ENCODE peak calls at places on chromosome 5, in five cellular contexts. M, B, A, T and S are unnamed samples.

GRCh38 chr5:89208392-89208791 is 325.4 kb upstream of the MEF2C start:
- DNase-seq in M (no peak), B (no peak), A (no peak), T (no peak), S (no peak)

GRCh38 chr5:134097221-134097620 is 17.3 kb upstream of the TCF7 start:
- DNase-seq in M (no peak), B (no peak), A (no peak), T (no peak), S (no peak)

GRCh38 chr5:97100486-97100885 is 41.9 kb downstream of the LIX1 start:
- DNase-seq in M (no peak), B (no peak), A (no peak), T (no peak), S (no peak)

GRCh38 chr5:99878830-99879229 is 656.3 kb upstream of the FAM174A start:
- DNase-seq in M (no peak), B (no peak), A (no peak), T (no peak), S (no peak)

GRCh38 chr5:119176785-119177184 is 105.9 kb downstream of the DMXL1 start:
- DNase-seq in M (no peak), B (no peak), A (no peak), T (no peak), S (no peak)

GRCh38 chr5:1385395-1386273 is 40.7 kb upstream of the CLPTM1L start:
- DNase-seq in M (peak; percentile 55), B (peak; percentile 81), A (peak; percentile 89), T (no peak), S (peak; percentile 80)

GRCh38 chr5:96404191-96404867 is 28.7 kb downstream of the PCSK1 start:
- DNase-seq in M (no peak), B (no peak), A (no peak), T (no peak), S (no peak)

GRCh38 chr5:137280656-137281055 is 218.5 kb downstream of the SPOCK1 start:
- DNase-seq in M (peak; percentile 24), B (no peak), A (no peak), T (no peak), S (no peak)

GRCh38 chr5:104186100-104186499 is 623.5 kb upstream of the NUDT12 start:
- DNase-seq in M (peak; percentile 29), B (peak; percentile 58), A (peak; percentile 37), T (peak; percentile 10), S (no peak)

GRCh38 chr5:90289837-90290236 is 119.7 kb downstream of the CETN3 start:
- DNase-seq in M (no peak), B (no peak), A (no peak), T (no peak), S (no peak)

GRCh38 chr5:74325866-74326265 is 314.7 kb downstream of the ENC1 start:
- DNase-seq in M (no peak), B (no peak), A (no peak), T (no peak), S (no peak)

GRCh38 chr5:26889810-26890209 is 148.6 kb downstream of the CDH9 start:
- DNase-seq in M (no peak), B (no peak), A (no peak), T (no peak), S (no peak)

GRCh38 chr5:174556756-174557155 is 167.6 kb upstream of the MSX2 start:
- DNase-seq in M (no peak), B (no peak), A (no peak), T (no peak), S (no peak)

GRCh38 chr5:177472460-177473441 is 683 bp downstream of the DBN1 start:
- DNase-seq in M (no peak), B (peak; percentile 45), A (no peak), T (no peak), S (no peak)

GRCh38 chr5:14426521-14426920 is 155.1 kb upstream of the OTULINL start:
- DNase-seq in M (no peak), B (no peak), A (no peak), T (no peak), S (no peak)

GRCh38 chr5:114243281-114243982 is 118.4 kb upstream of the KCNN2 start:
- DNase-seq in M (no peak), B (no peak), A (no peak), T (no peak), S (no peak)

GRCh38 chr5:38596997-38597396 is 40.6 kb upstream of the LIFR start:
- DNase-seq in M (no peak), B (no peak), A (no peak), T (no peak), S (no peak)

GRCh38 chr5:57538341-57538955 is 55.8 kb upstream of the ACTBL2 start:
- DNase-seq in M (peak; percentile 16), B (no peak), A (no peak), T (no peak), S (no peak)

GRCh38 chr5:151825445-151825844 is 53.7 kb downstream of the G3BP1 start:
- DNase-seq in M (peak; percentile 56), B (peak; percentile 50), A (peak; percentile 44), T (peak; percentile 36), S (peak; percentile 45)

GRCh38 chr5:62305715-62306493 is at the start of gene KIF2A:
- DNase-seq in M (peak; percentile 93), B (peak; percentile 97), A (peak; percentile 93), T (peak; percentile 85), S (peak; percentile 84)

GRCh38 chr5:62308439-62308838 is 2.4 kb downstream of the KIF2A start:
- DNase-seq in M (no peak), B (no peak), A (no peak), T (no peak), S (no peak)

GRCh38 chr5:62306494-62307363 is 723 bp downstream of the KIF2A start:
- DNase-seq in M (peak; percentile 47), B (peak; percentile 71), A (no peak), T (no peak), S (no peak)

GRCh38 chr5:62309107-62309506 is 3.1 kb downstream of the KIF2A start:
- DNase-seq in M (no peak), B (no peak), A (no peak), T (no peak), S (no peak)

GRCh38 chr5:62307364-62307689 is 1.3 kb downstream of the KIF2A start:
- DNase-seq in M (no peak), B (no peak), A (no peak), T (no peak), S (no peak)
- H3K27ac ChIP-seq in M (peak overlapping the region; percentile 94), B (peak overlapping the region; percentile 88), A (peak overlapping the region; percentile 93), T (peak overlapping the region; percentile 80), S (no peak overlapping the region)

GRCh38 chr5:106522296-106522695 is 1148.4 kb downstream of the EFNA5 start:
- DNase-seq in M (peak; percentile 48), B (no peak), A (no peak), T (no peak), S (no peak)

GRCh38 chr5:106523842-106524241 is 1146.9 kb downstream of the EFNA5 start:
- DNase-seq in M (peak; percentile 24), B (no peak), A (no peak), T (no peak), S (no peak)

GRCh38 chr5:106530150-106530549 is 1140.6 kb downstream of the EFNA5 start:
- DNase-seq in M (no peak), B (no peak), A (no peak), T (no peak), S (no peak)

GRCh38 chr5:106521701-106522100 is 1149.0 kb downstream of the EFNA5 start:
- DNase-seq in M (peak; percentile 83), B (no peak), A (no peak), T (no peak), S (no peak)

DNA sequence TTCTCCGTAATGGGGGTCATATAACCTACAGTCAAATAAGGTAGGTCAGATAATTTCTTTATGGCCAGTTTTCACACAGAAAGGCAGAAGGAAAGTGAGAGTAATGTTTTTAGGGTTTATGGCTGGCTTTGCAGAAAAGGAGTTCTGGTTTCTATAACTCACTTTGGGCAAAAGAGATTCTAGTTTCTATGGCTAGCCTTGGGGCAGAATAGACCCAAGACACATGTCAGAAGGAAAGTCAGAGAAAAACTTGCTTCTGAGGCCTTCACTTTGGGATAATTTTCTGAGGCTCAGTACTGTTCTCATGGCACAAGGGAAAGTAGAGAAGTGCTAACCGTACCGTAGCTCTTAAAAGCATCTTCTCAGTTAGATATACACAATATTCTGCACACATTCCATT is 1145.3 kb downstream of the EFNA5 start:
- DNase-seq in M (no peak), B (no peak), A (no peak), T (no peak), S (no peak)
- H3K27ac ChIP-seq in M (no peak overlapping the region), B (no peak overlapping the region), A (no peak overlapping the region), T (no peak overlapping the region), S (no peak overlapping the region)

GRCh38 chr5:143980506-143980905 is 168.5 kb downstream of the HMHB1 start:
- DNase-seq in M (no peak), B (no peak), A (no peak), T (no peak), S (no peak)

GRCh38 chr5:143976055-143976454 is 164.1 kb downstream of the HMHB1 start:
- DNase-seq in M (no peak), B (no peak), A (no peak), T (no peak), S (no peak)

GRCh38 chr5:143977891-143978448 is 166.0 kb downstream of the HMHB1 start:
- DNase-seq in M (peak; percentile 30), B (no peak), A (no peak), T (no peak), S (no peak)

DNA sequence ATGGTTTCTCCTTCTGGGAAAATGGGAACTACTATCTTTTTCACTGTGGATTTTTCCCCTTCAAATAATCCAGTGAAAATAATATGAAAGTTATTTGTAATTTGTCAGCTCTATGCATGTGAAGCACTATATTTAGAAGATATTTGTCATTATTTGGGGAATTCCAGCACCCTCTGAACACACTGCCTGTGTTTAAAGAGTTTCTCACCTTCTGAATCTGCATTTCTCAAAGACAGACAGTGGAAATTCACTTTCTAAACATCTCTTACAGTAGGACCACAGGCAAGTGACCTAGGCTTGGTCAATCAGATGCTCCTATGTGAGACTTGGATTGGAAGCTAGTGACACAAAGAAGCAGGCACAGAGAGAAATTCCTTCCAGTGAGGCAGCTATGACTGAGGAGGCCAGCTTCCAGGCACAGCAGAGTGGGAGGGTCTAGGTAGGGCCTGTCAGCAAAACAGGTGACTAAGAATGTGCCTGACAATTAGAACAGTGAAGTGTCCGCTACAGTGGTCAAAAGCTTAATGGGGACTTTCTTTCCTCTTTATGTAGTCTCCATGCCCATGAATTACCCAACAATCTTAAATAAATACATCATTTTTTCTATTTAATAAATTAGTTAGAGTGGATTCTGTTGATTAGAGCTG is 167.2 kb downstream of the HMHB1 start:
- DNase-seq in M (no peak), B (no peak), A (no peak), T (no peak), S (no peak)
- H3K27ac ChIP-seq in M (no peak overlapping the region), B (no peak overlapping the region), A (no peak overlapping the region), T (no peak overlapping the region), S (no peak overlapping the region)

DNA sequence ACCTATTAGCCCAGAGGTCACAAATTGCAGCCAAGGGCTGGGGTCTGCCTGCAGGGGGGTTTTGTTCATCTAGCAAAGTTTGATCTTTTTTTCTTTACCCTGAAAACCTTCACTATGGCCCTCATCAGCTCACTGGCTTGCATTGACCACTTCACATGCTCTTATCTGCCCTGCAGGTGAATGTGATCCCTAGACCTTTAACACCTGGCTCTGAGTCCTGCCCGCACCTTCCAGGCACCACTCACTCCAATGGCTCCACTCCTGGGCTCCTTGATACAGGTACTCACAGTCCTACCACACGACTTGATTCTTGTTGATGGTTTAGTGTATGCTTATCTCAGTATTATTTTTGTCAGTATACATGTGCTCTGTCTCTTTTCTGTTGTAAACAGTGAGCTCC is 92.5 kb downstream of the FEM1C start:
- DNase-seq in M (no peak), B (no peak), A (no peak), T (no peak), S (no peak)
- H3K27ac ChIP-seq in M (no peak overlapping the region), B (no peak overlapping the region), A (no peak overlapping the region), T (no peak overlapping the region), S (no peak overlapping the region)